ENCODE peak calls at places on chromosome 16, in nine cellular contexts. H, X, B, U, N, D, W, R and P are unnamed samples.

GRCh38 chr16:3968556-3968955 is 88.0 kb upstream of the CREBBP start:
- DNase-seq in R (no peak), B (no peak), D (no peak), H (no peak), W (no peak), X (no peak), N (no peak), U (no peak), P (no peak)

GRCh38 chr16:49858200-49859129 is 2.6 kb upstream of the ZNF423 start:
- DNase-seq in W (peak), R (no peak), B (peak), N (peak), H (no peak), D (peak), X (peak), U (no peak), P (no peak)

GRCh38 chr16:88335150-88335685 is 47.5 kb upstream of the ZNF469 start:
- DNase-seq in R (no peak), B (no peak), W (peak), U (no peak), X (no peak), D (peak), H (no peak), N (no peak), P (no peak)

GRCh38 chr16:28572659-28573510 is 19.2 kb downstream of the SGF29 start:
- DNase-seq in W (peak), H (no peak), B (no peak), U (no peak), D (no peak), R (no peak), X (no peak), N (no peak), P (no peak)

GRCh38 chr16:23375643-23376042 is 73.5 kb downstream of the SCNN1B start:
- DNase-seq in H (no peak), D (no peak), B (no peak), N (no peak), R (no peak), X (no peak), W (no peak), U (no peak), P (no peak)

GRCh38 chr16:1125471-1125870 is 27.4 kb upstream of the CACNA1H start:
- DNase-seq in H (no peak), W (peak), B (no peak), D (no peak), X (peak), R (peak), U (no peak), N (no peak), P (no peak)

GRCh38 chr16:84932691-84933090 is 78.6 kb downstream of the ZDHHC7 start:
- DNase-seq in X (no peak), D (no peak), W (no peak), U (no peak), H (no peak), R (no peak), B (no peak), N (no peak), P (no peak)

GRCh38 chr16:57807968-57808528 is 5.8 kb upstream of the KIFC3 start:
- DNase-seq in D (peak), H (peak), N (peak), R (peak), X (peak), U (peak), W (peak), B (peak), P (no peak)

GRCh38 chr16:66115373-66115772 is 251.1 kb upstream of the CDH5 start:
- DNase-seq in U (no peak), B (no peak), N (no peak), H (peak), W (no peak), D (no peak), X (no peak), R (no peak), P (no peak)

GRCh38 chr16:27879601-27880247 is 183.8 kb downstream of the GSG1L start:
- DNase-seq in W (no peak), D (no peak), H (no peak), X (no peak), R (no peak), N (no peak), B (peak), U (no peak), P (no peak)

GRCh38 chr16:14388243-14388642 is 241.8 kb downstream of the PARN start:
- DNase-seq in B (no peak), U (no peak), H (no peak), N (no peak), R (no peak), X (no peak), W (no peak), D (no peak), P (no peak)

GRCh38 chr16:88681709-88682451 is 4.4 kb downstream of the SNAI3 start:
- DNase-seq in X (peak), D (no peak), H (no peak), N (no peak), R (peak), U (no peak), W (no peak), B (peak), P (no peak)

GRCh38 chr16:69100046-69100765 is 5.2 kb upstream of the HAS3 start:
- DNase-seq in W (no peak), B (no peak), N (no peak), D (peak), R (no peak), U (peak), X (no peak), H (no peak), P (no peak)

GRCh38 chr16:20681821-20682736 is 15.4 kb downstream of the ACSM1 start:
- DNase-seq in B (no peak), D (no peak), U (no peak), X (no peak), W (no peak), N (no peak), R (no peak), H (no peak), P (no peak)

GRCh38 chr16:47142469-47143328 is 1.0 kb downstream of the NETO2 start:
- DNase-seq in N (peak), R (no peak), U (no peak), D (peak), B (peak), H (peak), X (peak), W (peak), P (no peak)

GRCh38 chr16:85940214-85940613 is 41.3 kb downstream of the IRF8 start:
- DNase-seq in D (peak), R (no peak), X (no peak), W (no peak), B (no peak), H (no peak), N (peak), U (peak), P (no peak)

GRCh38 chr16:86070971-86071370 is 172.0 kb downstream of the IRF8 start:
- DNase-seq in D (no peak), U (no peak), W (no peak), N (no peak), X (no peak), H (no peak), R (no peak), B (no peak), P (no peak)

GRCh38 chr16:88688013-88688778 is 1.9 kb upstream of the SNAI3 start:
- DNase-seq in R (no peak), N (peak), W (no peak), B (peak), D (no peak), H (no peak), X (peak), U (peak), P (no peak)

GRCh38 chr16:88194397-88195020 is 188.2 kb upstream of the ZNF469 start:
- DNase-seq in U (no peak), D (no peak), R (peak), N (peak), W (no peak), X (peak), H (no peak), B (no peak), P (peak)

GRCh38 chr16:55000595-55000994 is 69.9 kb downstream of the IRX5 start:
- DNase-seq in H (no peak), R (no peak), B (no peak), U (no peak), W (peak), D (no peak), X (no peak), N (no peak), P (no peak)

GRCh38 chr16:73015612-73016487 is 32.1 kb downstream of the ZFHX3 start:
- DNase-seq in H (no peak), W (no peak), B (no peak), U (peak), D (peak), N (no peak), R (no peak), X (peak), P (no peak)

GRCh38 chr16:27449434-27450188 is 47.6 kb downstream of the IL21R start:
- DNase-seq in X (peak), R (no peak), W (no peak), H (no peak), N (no peak), D (no peak), B (no peak), U (no peak), P (no peak)

GRCh38 chr16:10009691-10010090 is 172.5 kb downstream of the GRIN2A start:
- DNase-seq in W (no peak), D (no peak), X (no peak), U (peak), B (no peak), R (peak), N (no peak), H (peak), P (no peak)

GRCh38 chr16:53433930-53434435 is 288 bp upstream of the RBL2 start:
- DNase-seq in D (peak), B (no peak), N (no peak), U (no peak), H (peak), W (peak), R (no peak), X (no peak), P (no peak)

GRCh38 chr16:35730251-35730650 is 2270.8 kb downstream of the TP53TG3F start:
- DNase-seq in W (no peak), D (no peak), R (no peak), X (no peak), H (no peak), U (no peak), N (no peak), B (no peak), P (peak)

GRCh38 chr16:26177438-26177837 is 485.7 kb downstream of the HS3ST4 start:
- DNase-seq in H (no peak), D (no peak), N (no peak), X (no peak), B (no peak), R (no peak), U (no peak), W (no peak), P (no peak)

GRCh38 chr16:15049581-15050180 is 6.2 kb downstream of the NTAN1 start:
- DNase-seq in W (no peak), U (no peak), H (no peak), N (no peak), D (no peak), R (no peak), B (no peak), X (no peak), P (no peak)

GRCh38 chr16:50245417-50246298 is 20.7 kb upstream of the ADCY7 start:
- DNase-seq in B (peak), D (peak), W (peak), U (no peak), N (peak), R (no peak), H (peak), X (peak), P (peak)

GRCh38 chr16:48565752-48566151 is 44.2 kb downstream of the N4BP1 start:
- DNase-seq in W (no peak), D (no peak), B (no peak), R (no peak), U (no peak), H (no peak), N (no peak), X (no peak), P (no peak)

GRCh38 chr16:11491524-11491923 is 95.2 kb downstream of the LITAF start:
- DNase-seq in D (no peak), W (no peak), B (no peak), X (peak), R (no peak), H (no peak), U (no peak), N (peak), P (no peak)